ENCODE peak calls at places on chromosomes 4 and X, in ten cellular contexts. F is GM12891; B is T-helper 1 cell; Y is T-cell; W is brain microvascular endothelial cell; L is mucosa of descending colon; Q is central memory CD4-positive, alpha-beta T cell; K is KBM-7; J is anterior cingulate cortex; O is fibroblast of the conjunctiva. R is an unnamed sample.

GRCh38 chr4:180636696-180637095 is 1606.5 kb upstream of the TENM3 start:
- DNase-seq in K (no peak), Q (no peak), W (no peak), L (no peak), F (no peak), J (no peak), Y (no peak), O (peak; percentile 3), B (no peak), R (no peak)

GRCh38 chr4:186981161-186981560 is 257.5 kb upstream of the FAT1 start:
- DNase-seq in F (no peak), B (no peak), L (no peak), J (no peak), Y (no peak), W (no peak), K (no peak), Q (no peak), O (peak; percentile 24), R (no peak)

GRCh38 chr4:4390046-4390445 is 3.1 kb downstream of the NSG1 start:
- DNase-seq in W (no peak), Q (no peak), O (no peak), F (no peak), L (no peak), Y (no peak), J (no peak), B (no peak), K (no peak), R (no peak)

GRCh38 chr4:151624606-151625565 is 135.9 kb downstream of the GATB start:
- DNase-seq in F (no peak), B (no peak), O (no peak), L (no peak), W (no peak), J (no peak), K (no peak), Y (no peak), Q (no peak), R (no peak)

GRCh38 chr4:124641715-124642380 is 70.7 kb downstream of the ANKRD50 start:
- DNase-seq in W (peak; percentile 88), O (peak; percentile 72), K (peak; percentile 69), F (no peak), L (no peak), Q (no peak), Y (no peak), B (no peak), J (no peak), R (no peak)

GRCh38 chrX:42246814-42247213 is 323.5 kb upstream of the CASK start:
- DNase-seq in W (no peak), L (no peak), O (no peak), Q (no peak), B (no peak), F (no peak), K (no peak), Y (no peak), J (no peak), R (no peak)

GRCh38 chrX:350148-350533 is 31.5 kb upstream of the GTPBP6 start:
- DNase-seq in K (no peak), B (peak; percentile 0), F (no peak), L (no peak), W (no peak), J (no peak), O (no peak), Q (no peak), Y (no peak), R (no peak)

GRCh38 chrX:69238153-69238959 is 73.1 kb upstream of the PJA1 start:
- DNase-seq in Y (no peak), K (no peak), L (peak; percentile 27), F (no peak), J (peak; percentile 90), O (peak; percentile 13), W (no peak), Q (no peak), B (no peak), R (no peak)

GRCh38 chrX:46257451-46257879 is 287.8 kb downstream of the ZNF674 start:
- DNase-seq in Y (no peak), B (no peak), K (no peak), F (no peak), Q (no peak), O (no peak), L (no peak), W (no peak), J (no peak), R (no peak)

GRCh38 chr4:25977397-25978170 is 63.6 kb downstream of the SMIM20 start:
- DNase-seq in L (no peak), Y (no peak), B (no peak), J (no peak), F (no peak), O (no peak), W (no peak), K (no peak), Q (no peak), R (no peak)

GRCh38 chr4:152579916-152580315 is 44.0 kb upstream of the FBXW7 start:
- DNase-seq in O (no peak), Y (no peak), J (no peak), K (no peak), F (no peak), L (no peak), W (no peak), Q (no peak), B (no peak), R (no peak)

GRCh38 chrX:100413231-100413630 is 3.2 kb upstream of the PCDH19 start:
- DNase-seq in W (peak; percentile 27), Q (peak; percentile 25), L (no peak), B (no peak), J (peak; percentile 27), Y (no peak), F (no peak), K (peak; percentile 74), O (peak; percentile 49), R (no peak)

GRCh38 chrX:48626401-48627298 is 29.4 kb downstream of the WDR13 start:
- DNase-seq in B (no peak), W (no peak), K (no peak), F (no peak), J (no peak), Y (no peak), Q (no peak), O (no peak), L (no peak), R (no peak)

GRCh38 chr4:74961230-74961629 is 28.3 kb downstream of the PARM1 start:
- DNase-seq in B (no peak), L (no peak), J (no peak), Y (no peak), K (no peak), F (no peak), O (no peak), W (no peak), Q (no peak), R (no peak)

GRCh38 chr4:96809563-96809962 is 969.7 kb downstream of the PDHA2 start:
- DNase-seq in L (no peak), Q (no peak), W (no peak), J (no peak), K (no peak), F (no peak), Y (no peak), O (no peak), B (no peak), R (no peak)

GRCh38 chr4:42617030-42617429 is 39.9 kb downstream of the ATP8A1 start:
- DNase-seq in J (peak; percentile 61), K (no peak), B (no peak), Y (no peak), W (no peak), O (no peak), L (no peak), Q (no peak), F (no peak), R (no peak)

GRCh38 chr4:84479663-84480062 is 19.4 kb downstream of the NKX6-1 start:
- DNase-seq in K (peak; percentile 59), O (no peak), Y (no peak), J (no peak), F (no peak), W (no peak), L (no peak), Q (no peak), B (no peak), R (no peak)

GRCh38 chr4:139489638-139490037 is 35.7 kb downstream of the RAB33B start:
- DNase-seq in B (no peak), O (no peak), L (no peak), Q (no peak), Y (no peak), W (no peak), K (no peak), F (no peak), J (no peak), R (no peak)

GRCh38 chrX:39645059-39645895 is 452.5 kb downstream of the BCOR start:
- DNase-seq in W (peak; percentile 79), L (no peak), B (no peak), J (no peak), O (peak; percentile 78), Q (no peak), F (no peak), Y (no peak), K (peak; percentile 12), R (no peak)

GRCh38 chr4:16764622-16765021 is 133.8 kb downstream of the LDB2 start:
- DNase-seq in Y (no peak), B (no peak), Q (no peak), F (no peak), O (no peak), J (peak; percentile 28), K (no peak), W (no peak), L (no peak), R (no peak)

GRCh38 chr4:184355111-184355604 is 119.2 kb downstream of the IRF2 start:
- DNase-seq in F (no peak), Q (peak; percentile 16), J (peak; percentile 46), Y (no peak), K (peak; percentile 98), B (no peak), W (peak; percentile 87), L (no peak), O (peak; percentile 46), R (no peak)

GRCh38 chr4:137909910-137910309 is 332.2 kb downstream of the SLC7A11 start:
- DNase-seq in Y (no peak), K (no peak), O (no peak), Q (no peak), L (no peak), W (no peak), F (no peak), J (peak; percentile 0), B (no peak), R (no peak)

GRCh38 chr4:71867598-71867997 is 83.7 kb upstream of the GC start:
- DNase-seq in O (no peak), K (no peak), Y (no peak), W (no peak), F (no peak), B (no peak), Q (no peak), J (no peak), L (no peak), R (no peak)

GRCh38 chr4:141896687-141897086 is 260.3 kb downstream of the IL15 start:
- DNase-seq in Q (no peak), L (no peak), K (no peak), W (no peak), J (no peak), B (no peak), O (no peak), F (no peak), Y (no peak), R (no peak)

GRCh38 chr4:3530051-3530450 is 2.2 kb downstream of the LRPAP1 start:
- DNase-seq in Y (no peak), F (no peak), Q (no peak), J (no peak), O (no peak), B (no peak), L (no peak), W (no peak), K (no peak), R (no peak)

R was measured in effector CD8-positive, alpha-beta T cell.